ENCODE peak calls at places on chromosomes 13 and 19, in six cellular contexts. One of them, this sample, is unnamed.

GRCh38 chr19:16824658-16825311 is 4.4 kb upstream of the SIN3B start:
- DNase-seq in uterus: peak; percentile 56
- DNase-seq in IMR-90: peak; percentile 51
- DNase-seq in right lobe of liver: no peak
- DNase-seq in erythroblast: no peak
- DNase-seq in H54: no peak
- DNase-seq in this sample: no peak

GRCh38 chr19:16445238-16446107 is 26.3 kb downstream of the EPS15L1 start:
- DNase-seq in right lobe of liver: no peak
- DNase-seq in IMR-90: peak; percentile 83
- DNase-seq in H54: peak; percentile 50
- DNase-seq in uterus: no peak
- DNase-seq in erythroblast: no peak
- DNase-seq in this sample: no peak

GRCh38 chr13:21849323-21849722 is 178.4 kb downstream of the FGF9 start:
- DNase-seq in right lobe of liver: no peak
- DNase-seq in H54: no peak
- DNase-seq in uterus: no peak
- DNase-seq in erythroblast: peak; percentile 3
- DNase-seq in IMR-90: peak; percentile 43
- DNase-seq in this sample: no peak

GRCh38 chr13:50360637-50361036 is 345.4 kb downstream of the KCNRG start:
- DNase-seq in H54: no peak
- DNase-seq in erythroblast: no peak
- DNase-seq in IMR-90: no peak
- DNase-seq in right lobe of liver: no peak
- DNase-seq in uterus: no peak
- DNase-seq in this sample: no peak

GRCh38 chr13:97353927-97354326 is 80.0 kb upstream of the RAP2A start:
- DNase-seq in right lobe of liver: no peak
- DNase-seq in uterus: no peak
- DNase-seq in IMR-90: peak; percentile 62
- DNase-seq in H54: no peak
- DNase-seq in erythroblast: no peak
- DNase-seq in this sample: no peak

GRCh38 chr13:23618341-23618740 is 48.1 kb downstream of the TNFRSF19 start:
- DNase-seq in H54: peak; percentile 10
- DNase-seq in erythroblast: no peak
- DNase-seq in uterus: no peak
- DNase-seq in right lobe of liver: no peak
- DNase-seq in IMR-90: peak; percentile 98
- DNase-seq in this sample: no peak

GRCh38 chr13:48536851-48537250 is 4.0 kb upstream of the RCBTB2 start:
- DNase-seq in erythroblast: no peak
- DNase-seq in IMR-90: no peak
- DNase-seq in uterus: no peak
- DNase-seq in H54: no peak
- DNase-seq in right lobe of liver: no peak
- DNase-seq in this sample: no peak

GRCh38 chr19:39127812-39128510 is 2.4 kb downstream of the PAK4 start:
- DNase-seq in erythroblast: no peak
- DNase-seq in right lobe of liver: peak; percentile 84
- DNase-seq in H54: no peak
- DNase-seq in IMR-90: no peak
- DNase-seq in uterus: no peak
- DNase-seq in this sample: no peak

GRCh38 chr13:23707674-23708073 is 137.5 kb downstream of the TNFRSF19 start:
- DNase-seq in right lobe of liver: no peak
- DNase-seq in erythroblast: peak; percentile 47
- DNase-seq in uterus: no peak
- DNase-seq in IMR-90: peak; percentile 49
- DNase-seq in H54: no peak
- DNase-seq in this sample: no peak

GRCh38 chr19:56253737-56254136 is 18.8 kb upstream of the EDDM13 start:
- DNase-seq in IMR-90: peak; percentile 71
- DNase-seq in uterus: no peak
- DNase-seq in erythroblast: peak; percentile 71
- DNase-seq in H54: peak; percentile 42
- DNase-seq in right lobe of liver: no peak
- DNase-seq in this sample: no peak

GRCh38 chr19:4575267-4575793 is 15.8 kb upstream of the SEMA6B start:
- DNase-seq in IMR-90: peak; percentile 89
- DNase-seq in H54: peak; percentile 98
- DNase-seq in right lobe of liver: no peak
- DNase-seq in erythroblast: no peak
- DNase-seq in uterus: peak; percentile 83
- DNase-seq in this sample: peak; percentile 91

GRCh38 chr19:4573682-4574081 is 14.2 kb upstream of the SEMA6B start:
- DNase-seq in H54: no peak
- DNase-seq in uterus: no peak
- DNase-seq in IMR-90: no peak
- DNase-seq in right lobe of liver: no peak
- DNase-seq in erythroblast: no peak
- DNase-seq in this sample: no peak

GRCh38 chr19:4578552-4579248 is 19.2 kb upstream of the SEMA6B start:
- DNase-seq in H54: no peak
- DNase-seq in erythroblast: no peak
- DNase-seq in right lobe of liver: no peak
- DNase-seq in uterus: no peak
- DNase-seq in IMR-90: no peak
- DNase-seq in this sample: no peak

GRCh38 chr19:4577020-4577782 is 17.7 kb upstream of the SEMA6B start:
- DNase-seq in uterus: no peak
- DNase-seq in right lobe of liver: no peak
- DNase-seq in IMR-90: no peak
- DNase-seq in erythroblast: no peak
- DNase-seq in H54: peak; percentile 87
- DNase-seq in this sample: no peak

GRCh38 chr19:4575978-4576933 is 16.8 kb upstream of the SEMA6B start:
- DNase-seq in right lobe of liver: peak; percentile 75
- DNase-seq in uterus: peak; percentile 54
- DNase-seq in erythroblast: no peak
- DNase-seq in IMR-90: peak; percentile 27
- DNase-seq in H54: peak; percentile 79
- DNase-seq in this sample: peak; percentile 69
- TF ChIP-seq POLR2A in right lobe of liver: no peak
- TF ChIP-seq POLR2A in uterus: no peak
- TF ChIP-seq POLR2A in erythroblast: no peak
- TF ChIP-seq POLR2A in IMR-90: no peak
- TF ChIP-seq POLR2A in H54: no peak
- TF ChIP-seq POLR2A in this sample: no peak

GRCh38 chr19:49932731-49933131 is 3.4 kb upstream of the NUP62 start:
- DNase-seq in uterus: no peak
- DNase-seq in IMR-90: no peak
- DNase-seq in erythroblast: no peak
- DNase-seq in right lobe of liver: no peak
- DNase-seq in H54: no peak
- DNase-seq in this sample: no peak

GRCh38 chr19:49939721-49940481 is 10.6 kb upstream of the NUP62 start:
- DNase-seq in uterus: no peak
- DNase-seq in IMR-90: no peak
- DNase-seq in right lobe of liver: no peak
- DNase-seq in H54: no peak
- DNase-seq in erythroblast: no peak
- DNase-seq in this sample: no peak

GRCh38 chr19:49938662-49939061 is 9.4 kb upstream of the NUP62 start:
- DNase-seq in erythroblast: no peak
- DNase-seq in uterus: no peak
- DNase-seq in H54: no peak
- DNase-seq in right lobe of liver: no peak
- DNase-seq in IMR-90: no peak
- DNase-seq in this sample: no peak

GRCh38 chr19:49933643-49934042 is 4.3 kb upstream of the NUP62 start:
- DNase-seq in right lobe of liver: no peak
- DNase-seq in H54: no peak
- DNase-seq in IMR-90: no peak
- DNase-seq in uterus: no peak
- DNase-seq in erythroblast: no peak
- DNase-seq in this sample: no peak

DNA sequence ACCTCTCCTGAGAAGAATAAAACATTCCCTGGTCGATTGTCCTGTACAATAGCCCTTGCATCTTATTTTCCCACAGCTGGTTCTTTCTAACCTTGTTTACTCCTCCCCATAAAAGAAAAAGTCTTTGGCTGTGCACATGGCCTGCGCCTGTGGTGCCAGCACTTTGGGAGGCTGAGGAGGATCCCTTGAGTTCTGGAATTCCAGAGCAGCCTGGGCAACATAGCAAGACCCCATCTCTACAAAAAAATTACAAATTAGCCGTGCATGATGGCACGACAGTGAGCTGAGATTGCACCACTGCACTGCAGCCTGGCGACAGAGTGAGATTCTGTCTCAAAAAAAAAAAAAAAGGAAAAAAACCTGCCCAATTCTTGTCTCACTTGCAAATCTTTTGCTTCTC is 7.2 kb upstream of the NUP62 start:
- DNase-seq in IMR-90: no peak
- DNase-seq in H54: no peak
- DNase-seq in right lobe of liver: no peak
- DNase-seq in uterus: no peak
- DNase-seq in erythroblast: no peak
- DNase-seq in this sample: no peak
- TF ChIP-seq POLR2A in IMR-90: no peak
- TF ChIP-seq POLR2A in H54: no peak
- TF ChIP-seq POLR2A in right lobe of liver: no peak
- TF ChIP-seq POLR2A in uterus: no peak
- TF ChIP-seq POLR2A in erythroblast: no peak
- TF ChIP-seq POLR2A in this sample: no peak

DNA sequence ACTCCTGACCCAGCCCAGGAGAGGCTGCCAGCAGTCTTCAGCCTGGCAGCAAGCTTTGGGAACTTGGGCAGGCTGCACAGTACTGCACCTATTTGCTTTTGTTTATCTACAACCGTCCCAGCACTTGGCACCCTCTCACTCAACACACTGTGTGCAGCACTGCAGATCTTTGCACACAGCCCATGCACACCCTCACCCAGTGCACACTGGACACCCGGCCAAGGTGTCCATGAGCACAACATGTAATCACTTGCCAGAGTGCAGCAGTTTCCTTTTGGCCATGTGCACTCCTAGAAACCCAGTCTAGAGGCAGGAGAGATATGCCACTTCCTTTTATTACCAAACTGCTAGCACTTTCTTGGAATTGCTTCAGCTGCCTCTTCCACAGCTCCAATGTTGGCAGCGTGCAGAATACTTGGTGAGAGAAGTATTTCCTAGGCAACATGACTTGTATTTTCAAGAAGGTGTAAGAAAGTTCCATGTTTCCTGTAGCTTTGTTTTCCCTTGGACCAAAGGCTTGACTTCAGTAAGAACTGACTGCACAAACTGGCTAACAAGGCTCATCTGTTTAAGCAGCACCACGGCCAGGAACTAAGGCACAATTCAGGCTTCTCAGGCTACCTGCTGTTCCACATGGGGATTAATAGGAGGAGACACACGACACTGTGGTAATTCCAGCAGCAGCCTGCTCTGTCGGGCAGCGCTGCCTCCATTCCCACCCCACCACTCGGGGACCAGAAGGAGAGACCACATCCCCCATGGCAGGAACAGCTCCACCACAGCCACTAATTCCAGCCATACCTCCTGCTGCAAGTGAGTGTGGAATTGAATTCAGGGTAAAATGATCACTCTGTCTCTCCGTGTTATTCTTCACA is 15.3 kb downstream of the ATP7B start:
- DNase-seq in H54: no peak
- DNase-seq in erythroblast: peak; percentile 51
- DNase-seq in IMR-90: no peak
- DNase-seq in uterus: no peak
- DNase-seq in right lobe of liver: peak; percentile 94
- DNase-seq in this sample: no peak
- TF ChIP-seq POLR2A in H54: no peak
- TF ChIP-seq POLR2A in erythroblast: peak; percentile 71
- TF ChIP-seq POLR2A in IMR-90: no peak
- TF ChIP-seq POLR2A in uterus: no peak
- TF ChIP-seq POLR2A in right lobe of liver: no peak
- TF ChIP-seq POLR2A in this sample: no peak

GRCh38 chr13:41060723-41061074 is 610 bp upstream of the WBP4 start:
- DNase-seq in erythroblast: peak; percentile 93
- DNase-seq in uterus: peak; percentile 82
- DNase-seq in right lobe of liver: no peak
- DNase-seq in H54: no peak
- DNase-seq in IMR-90: no peak
- DNase-seq in this sample: peak; percentile 86
- TF ChIP-seq POLR2A in erythroblast: no peak
- TF ChIP-seq POLR2A in uterus: no peak
- TF ChIP-seq POLR2A in right lobe of liver: no peak
- TF ChIP-seq POLR2A in H54: peak; percentile 53
- TF ChIP-seq POLR2A in IMR-90: peak; percentile 77
- TF ChIP-seq POLR2A in this sample: no peak

DNA sequence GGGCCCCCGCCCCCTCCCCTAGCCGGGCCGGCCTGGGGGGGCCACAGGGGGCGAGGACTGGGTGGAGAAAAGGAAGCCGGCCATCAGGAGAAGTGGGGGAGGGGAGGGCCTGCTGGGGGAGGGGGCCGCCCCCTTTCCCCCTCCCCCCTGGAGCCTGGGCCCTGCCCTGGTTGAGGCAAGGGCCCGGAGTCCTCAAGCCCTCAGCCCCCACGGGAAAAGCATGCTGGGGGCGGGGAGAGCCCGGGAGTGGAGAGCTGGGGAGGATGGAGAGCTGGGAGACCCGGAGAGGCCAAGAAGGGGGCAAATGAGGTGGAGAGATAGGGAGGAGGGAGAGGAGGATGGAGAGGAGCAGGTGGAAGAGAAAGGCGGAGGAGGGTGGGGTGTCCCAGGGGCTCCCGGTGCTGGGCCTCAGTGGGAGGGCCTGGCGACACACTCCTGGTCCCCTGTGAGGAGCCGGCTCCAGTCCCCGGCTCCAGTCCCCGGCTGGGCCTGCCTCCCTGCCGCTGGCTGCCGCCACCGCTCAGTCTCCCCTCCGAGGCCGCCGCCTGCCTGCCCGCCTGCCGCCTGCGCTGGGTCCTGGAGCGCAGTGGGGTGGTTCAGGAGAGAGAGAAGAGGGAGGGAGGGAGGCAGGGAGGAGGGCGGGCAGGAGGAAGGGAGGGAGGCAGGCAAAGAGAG is at the start of gene GRIK5:
- DNase-seq in erythroblast: no peak
- DNase-seq in right lobe of liver: no peak
- DNase-seq in IMR-90: no peak
- DNase-seq in uterus: peak; percentile 30
- DNase-seq in H54: no peak
- DNase-seq in this sample: no peak
- TF ChIP-seq POLR2A in erythroblast: no peak
- TF ChIP-seq POLR2A in right lobe of liver: no peak
- TF ChIP-seq POLR2A in IMR-90: no peak
- TF ChIP-seq POLR2A in uterus: no peak
- TF ChIP-seq POLR2A in H54: no peak
- TF ChIP-seq POLR2A in this sample: no peak

This sample was measured in heart left ventricle.